ENCODE peak calls at places on chromosomes 6 and 20, in seven cellular contexts. B is ovary, W is HCT116, V is tibial nerve, L is upper lobe of left lung, T is IMR-90, G is prostate gland. N is an unnamed sample.
A peak's percentile ranks its signal among the peaks of the same experiment; 100 is the strongest.

GRCh38 chr6:130159876-130160415 is 62.8 kb downstream of the SAMD3 start:
- DNase-seq in B (no peak), W (no peak), V (no peak), L (no peak), T (no peak), G (no peak), N (no peak)

GRCh38 chr20:20226554-20226953 is 141.3 kb upstream of the INSM1 start:
- DNase-seq in B (no peak), W (no peak), V (no peak), L (no peak), T (no peak), G (no peak), N (no peak)

GRCh38 chr6:41448256-41448655 is 97.9 kb upstream of the FOXP4 start:
- DNase-seq in B (no peak), W (no peak), V (no peak), L (no peak), T (no peak), G (no peak), N (no peak)

GRCh38 chr6:20816126-20816525 is 281.9 kb downstream of the CDKAL1 start:
- DNase-seq in B (no peak), W (no peak), V (no peak), L (no peak), T (no peak), G (no peak), N (no peak)

GRCh38 chr6:11536795-11537194 is 754 bp upstream of the TMEM170B start:
- DNase-seq in B (peak; percentile 36), W (no peak), V (no peak), L (no peak), T (no peak), G (no peak), N (no peak)

GRCh38 chr20:51092238-51092822 is 69.4 kb upstream of the KCNG1 start:
- DNase-seq in B (no peak), W (no peak), V (no peak), L (no peak), T (no peak), G (no peak), N (no peak)

GRCh38 chr6:53673138-53673801 is 7.7 kb upstream of the KLHL31 start:
- DNase-seq in B (no peak), W (peak; percentile 69), V (no peak), L (no peak), T (peak; percentile 83), G (no peak), N (no peak)

GRCh38 chr20:24970743-24971142 is 21.7 kb downstream of the CST7 start:
- DNase-seq in B (no peak), W (no peak), V (no peak), L (peak; percentile 21), T (no peak), G (no peak), N (no peak)

GRCh38 chr6:113187671-113188070 is 669.5 kb upstream of the MARCKS start:
- DNase-seq in B (no peak), W (no peak), V (no peak), L (no peak), T (peak; percentile 19), G (no peak), N (no peak)

GRCh38 chr6:11964729-11965128 is 47.4 kb upstream of the HIVEP1 start:
- DNase-seq in B (no peak), W (no peak), V (no peak), L (no peak), T (no peak), G (no peak), N (no peak)

GRCh38 chr6:131163886-131164285 is 28.6 kb downstream of the AKAP7 start:
- DNase-seq in B (no peak), W (no peak), V (no peak), L (no peak), T (peak; percentile 41), G (no peak), N (no peak)

GRCh38 chr6:45715508-45715803 is 300.2 kb downstream of the CLIC5 start:
- DNase-seq in B (no peak), W (no peak), V (no peak), L (no peak), T (no peak), G (no peak), N (no peak)

GRCh38 chr6:2552648-2553154 is 198.0 kb downstream of the MYLK4 start:
- DNase-seq in B (no peak), W (no peak), V (no peak), L (no peak), T (peak; percentile 18), G (no peak), N (no peak)

GRCh38 chr6:154937306-154938244 is 57.5 kb upstream of the TIAM2 start:
- DNase-seq in B (no peak), W (no peak), V (no peak), L (no peak), T (peak; percentile 77), G (no peak), N (no peak)

GRCh38 chr6:34771727-34772126 is 14.4 kb downstream of the SNRPC start:
- DNase-seq in B (no peak), W (no peak), V (no peak), L (no peak), T (peak; percentile 83), G (no peak), N (no peak)

GRCh38 chr6:44051516-44051915 is 75.7 kb downstream of the MRPL14 start:
- DNase-seq in B (no peak), W (no peak), V (no peak), L (no peak), T (peak; percentile 90), G (no peak), N (peak; percentile 61)

GRCh38 chr6:659179-659578 is 2.3 kb upstream of the HUS1B start:
- DNase-seq in B (no peak), W (no peak), V (no peak), L (no peak), T (no peak), G (no peak), N (no peak)

GRCh38 chr20:47127986-47128385 is 228.5 kb downstream of the ZMYND8 start:
- DNase-seq in B (no peak), W (no peak), V (no peak), L (no peak), T (no peak), G (peak; percentile 25), N (no peak)

GRCh38 chr6:166638566-166638965 is 11.5 kb upstream of the RPS6KA2 start:
- DNase-seq in B (no peak), W (no peak), V (no peak), L (no peak), T (no peak), G (no peak), N (no peak)

GRCh38 chr6:13273202-13273930 is 55.0 kb downstream of the TBC1D7 start:
- DNase-seq in B (no peak), W (no peak), V (no peak), L (no peak), T (no peak), G (no peak), N (no peak)
- H3K4me3 ChIP-seq in B (no peak overlapping the region), W (no peak overlapping the region), V (peak overlapping the region; percentile 25), L (peak overlapping the region; percentile 17), T (no peak overlapping the region), G (no peak overlapping the region), N (no peak overlapping the region)

GRCh38 chr6:28927856-28928255 is 4.1 kb upstream of the TRIM27 start:
- DNase-seq in B (no peak), W (no peak), V (no peak), L (no peak), T (no peak), G (no peak), N (no peak)

GRCh38 chr6:28920281-28920680 is 3.5 kb downstream of the TRIM27 start:
- DNase-seq in B (no peak), W (no peak), V (no peak), L (no peak), T (no peak), G (no peak), N (no peak)

GRCh38 chr6:28922841-28923317 is 906 bp downstream of the TRIM27 start:
- DNase-seq in B (no peak), W (no peak), V (no peak), L (peak; percentile 48), T (peak; percentile 31), G (peak; percentile 29), N (peak; percentile 29)

GRCh38 chr6:28922004-28922840 is 1.6 kb downstream of the TRIM27 start:
- DNase-seq in B (no peak), W (peak; percentile 62), V (no peak), L (peak; percentile 64), T (peak; percentile 57), G (no peak), N (no peak)

GRCh38 chr6:28923318-28924102 is at the start of gene TRIM27:
- DNase-seq in B (peak; percentile 95), W (peak; percentile 57), V (peak; percentile 81), L (peak; percentile 93), T (peak; percentile 75), G (peak; percentile 91), N (peak; percentile 84)
- TF ChIP-seq POLR2A in B (peak; percentile 79), W (peak; percentile 90), V (peak; percentile 84), L (peak; percentile 88), T (peak; percentile 70), G (peak; percentile 85), N (peak; percentile 94)

DNA sequence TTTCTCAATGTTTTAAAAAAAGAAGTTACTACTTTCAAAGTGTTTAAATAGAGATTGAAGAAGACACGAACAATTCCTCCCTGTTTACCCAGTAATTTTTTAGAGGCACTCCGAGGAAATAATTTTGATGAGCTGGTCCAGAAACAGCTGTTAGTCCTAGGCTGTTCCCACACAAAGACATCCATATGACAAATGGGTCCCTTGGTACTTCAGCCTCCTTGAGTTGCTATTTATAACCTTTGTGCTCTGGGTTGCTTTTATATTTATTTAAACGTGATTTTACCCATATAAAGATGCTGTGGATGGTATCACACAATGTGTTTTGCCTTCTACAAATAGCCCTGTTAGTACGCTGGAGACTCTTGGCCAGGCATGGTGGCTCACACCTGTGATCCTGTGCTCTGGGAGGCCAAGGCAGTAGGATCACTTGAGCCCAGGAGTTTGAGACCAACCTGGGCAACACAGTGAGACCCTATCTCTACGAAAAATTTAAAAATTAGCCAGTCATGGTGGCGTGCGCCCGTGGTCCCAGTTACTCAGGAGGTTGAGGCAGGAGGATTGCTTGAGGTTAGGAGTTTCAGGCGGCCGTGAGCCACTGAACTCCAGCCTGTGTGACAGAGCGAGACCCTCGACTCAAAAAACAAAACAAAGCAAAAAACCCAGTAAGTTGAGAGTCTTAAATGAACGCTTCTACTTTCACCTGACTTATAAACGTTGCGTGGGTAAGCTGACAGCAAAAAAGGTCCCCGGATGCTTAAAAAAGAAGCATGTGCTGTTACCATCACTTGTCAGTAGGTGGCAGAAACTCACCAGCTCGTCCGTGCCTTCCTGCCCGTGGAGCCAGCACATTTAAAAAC is 56.9 kb upstream of the ARMH2 start:
- DNase-seq in B (peak; percentile 59), W (peak; percentile 54), V (peak; percentile 27), L (peak; percentile 77), T (peak; percentile 78), G (peak; percentile 62), N (peak; percentile 72)
- H3K4me3 ChIP-seq in B (no peak overlapping the region), W (peak overlapping the region; percentile 39), V (no peak overlapping the region), L (no peak overlapping the region), T (no peak overlapping the region), G (no peak overlapping the region), N (no peak overlapping the region)

DNA sequence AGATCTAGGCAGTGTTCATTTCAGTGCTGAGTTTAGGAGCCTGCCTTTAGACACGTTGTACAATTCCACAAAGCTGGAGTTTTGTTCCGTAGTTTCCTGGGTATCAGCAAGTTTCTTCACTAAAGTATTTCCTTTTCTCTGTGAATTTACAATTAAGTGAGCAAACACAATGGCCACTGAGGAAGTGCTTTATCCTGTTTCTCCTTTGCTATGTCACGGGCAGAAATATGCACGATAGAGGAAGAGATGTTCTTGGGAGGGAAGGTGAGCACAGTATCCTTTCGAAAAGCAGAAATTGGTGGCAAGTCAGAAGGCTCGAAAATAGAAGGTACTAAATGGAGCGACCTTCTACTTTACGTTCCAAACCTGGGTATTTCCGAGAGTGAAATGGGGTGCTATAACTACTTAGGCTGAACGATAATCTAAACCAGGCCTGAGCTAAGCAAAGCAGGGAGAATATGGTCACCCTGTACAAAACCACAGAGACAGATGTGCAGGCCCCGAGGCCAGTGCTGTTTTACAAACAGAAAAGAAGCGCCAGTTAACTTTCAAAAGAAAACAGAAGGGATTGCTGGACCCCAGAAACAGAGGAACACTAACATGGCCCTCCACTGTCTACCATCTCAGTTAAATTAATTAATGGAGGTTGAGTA is 259.7 kb downstream of the TBC1D7 start:
- DNase-seq in B (no peak), W (no peak), V (no peak), L (no peak), T (no peak), G (no peak), N (no peak)
- TF ChIP-seq POLR2A in B (no peak), W (no peak), V (no peak), L (no peak), T (no peak), G (no peak), N (no peak)